ENCODE peak calls at places on chromosomes 5 and 9, in ten cellular contexts. W, C, Q, J, B, I, T, U, R and E are unnamed samples. For H3K9me2, the result is how much of the 10 kb centered on the place peaks cover.

GRCh38 chr9:126534431-126535186 is 79.1 kb upstream of the LMX1B start:
- DNase-seq in W (no peak), C (no peak), Q (peak), J (no peak), B (peak), I (no peak), T (no peak), U (peak), R (no peak), E (no peak)

GRCh38 chr9:129553277-129553676 is 67.6 kb downstream of the C9orf50 start:
- DNase-seq in W (no peak), C (no peak), Q (no peak), J (no peak), B (no peak), I (no peak), T (no peak), U (no peak), R (no peak), E (no peak)

GRCh38 chr5:94698189-94698588 is 79.7 kb downstream of the SLF1 start:
- DNase-seq in W (no peak), C (no peak), Q (peak), J (no peak), B (no peak), I (no peak), T (no peak), U (no peak), R (no peak), E (no peak)

GRCh38 chr9:90659626-90660364 is 17.2 kb upstream of the DIRAS2 start:
- DNase-seq in W (no peak), C (no peak), Q (no peak), J (no peak), B (no peak), I (peak), T (peak), U (no peak), R (no peak), E (peak)

GRCh38 chr5:115543365-115543700 is 1.2 kb downstream of the FEM1C start:
- DNase-seq in W (peak), C (no peak), Q (no peak), J (no peak), B (no peak), I (no peak), T (no peak), U (peak), R (peak), E (peak)

GRCh38 chr9:84445737-84446136 is 105.2 kb upstream of the SLC28A3 start:
- DNase-seq in W (no peak), C (no peak), Q (no peak), J (no peak), B (no peak), I (no peak), T (no peak), U (no peak), R (no peak), E (no peak)

GRCh38 chr5:148760945-148761638 is 65.3 kb upstream of the ADRB2 start:
- DNase-seq in W (no peak), C (no peak), Q (no peak), J (no peak), B (no peak), I (no peak), T (no peak), U (no peak), R (peak), E (no peak)

GRCh38 chr9:133603165-133603927 is 5.8 kb downstream of the FAM163B start:
- DNase-seq in W (no peak), C (no peak), Q (peak), J (no peak), B (no peak), I (no peak), T (no peak), U (no peak), R (no peak), E (no peak)

GRCh38 chr5:14204785-14205321 is 61.7 kb downstream of the TRIO start:
- DNase-seq in W (peak), C (no peak), Q (peak), J (peak), B (no peak), I (no peak), T (peak), U (no peak), R (no peak), E (peak)

GRCh38 chr5:125367702-125368101 is 621.3 kb upstream of the ZNF608 start:
- DNase-seq in W (no peak), C (no peak), Q (no peak), J (no peak), B (no peak), I (no peak), T (no peak), U (no peak), R (no peak), E (peak)

GRCh38 chr9:4435197-4435596 is 55.1 kb upstream of the SLC1A1 start:
- DNase-seq in W (peak), C (no peak), Q (peak), J (no peak), B (no peak), I (peak), T (no peak), U (no peak), R (no peak), E (peak)

GRCh38 chr9:128718047-128718446 is 5.9 kb downstream of the ZDHHC12 start:
- DNase-seq in W (no peak), C (no peak), Q (no peak), J (no peak), B (peak), I (no peak), T (no peak), U (no peak), R (no peak), E (no peak)

GRCh38 chr9:134814598-134815215 is 65.9 kb upstream of the FCN2 start:
- DNase-seq in W (peak), C (no peak), Q (no peak), J (no peak), B (no peak), I (no peak), T (peak), U (no peak), R (no peak), E (peak)

GRCh38 chr9:109975574-109976327 is 195.8 kb downstream of the PALM2AKAP2 start:
- DNase-seq in W (no peak), C (no peak), Q (no peak), J (no peak), B (no peak), I (no peak), T (no peak), U (no peak), R (no peak), E (peak)

GRCh38 chr5:3352711-3353110 is 242.9 kb upstream of the IRX1 start:
- DNase-seq in W (no peak), C (no peak), Q (no peak), J (no peak), B (no peak), I (no peak), T (no peak), U (no peak), R (no peak), E (no peak)

GRCh38 chr5:3349704-3350565 is 245.7 kb upstream of the IRX1 start:
- DNase-seq in W (no peak), C (no peak), Q (no peak), J (no peak), B (no peak), I (no peak), T (no peak), U (no peak), R (no peak), E (no peak)

GRCh38 chr5:3353561-3353960 is 242.1 kb upstream of the IRX1 start:
- DNase-seq in W (no peak), C (no peak), Q (no peak), J (no peak), B (no peak), I (no peak), T (no peak), U (no peak), R (no peak), E (no peak)

GRCh38 chr5:3350781-3351180 is 244.9 kb upstream of the IRX1 start:
- DNase-seq in W (no peak), C (no peak), Q (no peak), J (no peak), B (no peak), I (no peak), T (no peak), U (no peak), R (no peak), E (no peak)

DNA sequence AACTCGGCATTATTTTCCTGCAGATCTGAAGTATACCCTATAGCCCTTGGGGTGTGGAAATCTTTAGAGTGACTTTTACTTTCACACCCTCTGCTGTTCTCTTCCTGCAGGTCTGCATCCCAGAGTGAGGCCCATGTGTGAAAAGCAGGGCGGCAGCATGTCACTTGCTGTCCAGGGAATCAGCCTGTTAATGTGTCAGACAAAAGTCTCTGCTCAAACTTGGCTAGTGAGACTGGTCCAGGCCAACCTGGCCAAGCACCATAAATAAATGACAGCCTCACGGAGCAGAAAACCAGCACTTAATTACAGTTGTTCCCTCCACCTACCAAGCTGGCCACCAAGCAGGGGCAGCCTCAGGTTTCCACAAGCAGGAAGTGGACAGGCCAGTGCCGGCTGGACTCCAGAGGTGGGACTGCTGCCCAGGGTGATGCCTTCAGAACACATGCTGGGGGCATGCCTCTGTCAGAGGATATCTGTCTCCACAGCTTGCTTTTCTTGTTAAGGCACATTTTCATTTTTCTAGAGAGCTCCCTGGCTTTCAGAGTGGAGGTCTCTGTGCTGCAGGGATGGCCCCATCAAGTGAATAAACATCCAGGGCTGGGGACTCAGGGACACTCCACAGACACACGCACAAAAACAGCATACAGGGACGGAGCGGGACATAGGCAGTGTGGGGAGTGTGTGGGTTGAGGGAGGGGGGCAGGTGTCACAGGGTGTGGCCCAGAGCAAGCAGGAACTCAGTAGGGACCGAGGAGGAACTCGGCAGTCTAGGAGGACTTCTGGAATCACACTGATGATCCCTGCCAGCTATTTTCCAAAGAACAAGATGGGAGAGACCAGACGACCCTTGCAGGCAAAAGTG is 243.8 kb upstream of the IRX1 start:
- DNase-seq in W (no peak), C (no peak), Q (no peak), J (no peak), B (no peak), I (no peak), T (no peak), U (no peak), R (no peak), E (no peak)
- H3K4me3 ChIP-seq in W (no peak), C (no peak), Q (no peak), J (no peak), B (no peak), I (no peak), T (no peak), U (no peak), R (no peak), E (no peak)

GRCh38 chr5:68037541-68037940 is 178.0 kb upstream of the PIK3R1 start:
- DNase-seq in W (no peak), C (no peak), Q (no peak), J (no peak), B (no peak), I (no peak), T (no peak), U (no peak), R (no peak), E (peak)

GRCh38 chr5:68033961-68034581 is 181.5 kb upstream of the PIK3R1 start:
- DNase-seq in W (peak), C (no peak), Q (no peak), J (no peak), B (no peak), I (no peak), T (no peak), U (no peak), R (no peak), E (peak)

GRCh38 chr5:68032240-68032762 is 183.3 kb upstream of the PIK3R1 start:
- DNase-seq in W (no peak), C (no peak), Q (no peak), J (no peak), B (no peak), I (no peak), T (no peak), U (no peak), R (no peak), E (no peak)

GRCh38 chr5:68028131-68028727 is 187.3 kb upstream of the PIK3R1 start:
- DNase-seq in W (no peak), C (no peak), Q (no peak), J (no peak), B (no peak), I (no peak), T (no peak), U (no peak), R (no peak), E (peak)

DNA sequence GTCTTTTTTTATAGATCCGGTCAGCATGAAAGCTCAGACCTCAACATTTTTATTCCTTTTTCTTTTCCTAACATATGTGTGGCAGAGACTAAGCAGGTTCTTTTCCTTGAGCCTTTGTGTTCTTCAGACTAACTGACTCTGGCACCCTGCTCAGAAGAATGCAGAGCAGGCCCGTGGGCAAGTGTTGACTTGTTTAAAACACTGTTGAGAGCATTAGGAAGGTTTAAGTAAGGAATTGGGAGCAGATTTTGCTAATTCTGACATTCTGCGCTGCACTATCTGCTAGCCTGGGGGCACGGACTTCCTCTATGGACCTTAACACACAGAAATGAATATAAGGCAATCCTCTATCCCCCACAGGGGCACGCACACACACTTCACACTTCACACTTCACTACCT is 182.5 kb upstream of the PIK3R1 start:
- DNase-seq in W (no peak), C (no peak), Q (no peak), J (no peak), B (no peak), I (no peak), T (no peak), U (no peak), R (no peak), E (no peak)
- H3K9me2 ChIP-seq in W (under half), C (under half), Q (under half), J (under half), B (under half), I (under half), T (under half), U (under half), R (under half), E (under half)

GRCh38 chr5:58454025-58454424 is 5.9 kb downstream of the PLK2 start:
- DNase-seq in W (no peak), C (no peak), Q (no peak), J (no peak), B (no peak), I (no peak), T (no peak), U (no peak), R (no peak), E (no peak)
- H3K4me3 ChIP-seq in W (no peak), C (no peak), Q (no peak), J (no peak), B (peak), I (peak), T (peak), U (no peak), R (no peak), E (no peak)

GRCh38 chr9:27369591-27369990 is 72.6 kb upstream of the EQTN start:
- DNase-seq in W (no peak), C (no peak), Q (peak), J (no peak), B (no peak), I (no peak), T (no peak), U (peak), R (no peak), E (no peak)

GRCh38 chr9:27365977-27366376 is 69.0 kb upstream of the EQTN start:
- DNase-seq in W (no peak), C (no peak), Q (no peak), J (no peak), B (no peak), I (no peak), T (no peak), U (no peak), R (peak), E (no peak)

GRCh38 chr9:27367922-27368316 is 71.0 kb upstream of the EQTN start:
- DNase-seq in W (no peak), C (no peak), Q (no peak), J (no peak), B (no peak), I (no peak), T (no peak), U (no peak), R (no peak), E (no peak)

GRCh38 chr9:27368317-27368985 is 71.5 kb upstream of the EQTN start:
- DNase-seq in W (peak), C (no peak), Q (no peak), J (no peak), B (no peak), I (no peak), T (no peak), U (no peak), R (no peak), E (peak)

DNA sequence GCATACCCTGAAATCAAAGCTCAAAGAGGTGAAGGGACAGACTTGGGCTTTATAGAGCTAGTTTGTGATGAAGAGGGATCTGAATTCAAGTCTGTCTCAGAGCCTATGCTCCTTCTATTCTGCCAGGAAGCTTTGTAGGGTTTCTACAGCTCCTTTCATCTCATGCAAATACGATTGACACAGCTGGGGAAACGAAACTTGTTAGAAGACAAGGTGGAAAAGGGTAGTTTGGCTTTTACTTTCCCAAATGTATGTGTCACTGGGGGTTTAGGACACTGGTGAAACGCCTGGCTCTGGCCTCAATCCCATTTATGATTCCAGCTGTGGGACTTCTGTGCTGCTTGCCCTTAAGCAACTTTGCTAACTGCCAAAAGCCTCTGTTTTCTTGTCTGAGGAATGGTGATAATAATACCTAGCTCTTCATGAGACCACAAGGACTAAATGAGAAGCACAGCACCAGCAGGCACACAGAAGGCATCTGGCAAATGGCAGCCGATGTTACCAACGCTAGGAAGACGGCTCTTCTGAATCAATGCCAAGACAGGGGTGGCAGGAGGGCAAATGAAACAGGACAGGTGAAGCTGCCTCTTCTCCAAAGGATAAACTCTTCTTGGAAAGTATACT is 70.3 kb upstream of the EQTN start:
- DNase-seq in W (no peak), C (no peak), Q (peak), J (peak), B (no peak), I (no peak), T (no peak), U (peak), R (peak), E (no peak)
- H3K9me2 ChIP-seq in W (under half), C (under half), Q (under half), J (under half), B (under half), I (under half), T (under half), U (under half), R (under half), E (under half)

GRCh38 chr5:1930880-1931589 is 48.3 kb upstream of the IRX4 start:
- DNase-seq in W (peak), C (no peak), Q (peak), J (no peak), B (peak), I (no peak), T (no peak), U (no peak), R (no peak), E (peak)

GRCh38 chr5:1929108-1929991 is 46.6 kb upstream of the IRX4 start:
- DNase-seq in W (no peak), C (no peak), Q (no peak), J (no peak), B (no peak), I (no peak), T (no peak), U (no peak), R (no peak), E (no peak)

GRCh38 chr5:1931590-1932138 is 48.9 kb upstream of the IRX4 start:
- DNase-seq in W (peak), C (no peak), Q (peak), J (no peak), B (no peak), I (no peak), T (no peak), U (no peak), R (no peak), E (no peak)

GRCh38 chr5:1933364-1934055 is 50.8 kb upstream of the IRX4 start:
- DNase-seq in W (no peak), C (peak), Q (no peak), J (no peak), B (no peak), I (no peak), T (no peak), U (no peak), R (no peak), E (no peak)

GRCh38 chr5:1930501-1930879 is 47.8 kb upstream of the IRX4 start:
- DNase-seq in W (no peak), C (no peak), Q (peak), J (no peak), B (no peak), I (no peak), T (no peak), U (no peak), R (no peak), E (no peak)
- H3K4me3 ChIP-seq in W (peak), C (no peak), Q (peak), J (no peak), B (no peak), I (no peak), T (no peak), U (no peak), R (no peak), E (no peak)

GRCh38 chr5:132095077-132095744 is 21.6 kb downstream of the CSF2 start:
- DNase-seq in W (no peak), C (no peak), Q (no peak), J (no peak), B (no peak), I (no peak), T (no peak), U (no peak), R (no peak), E (no peak)
- H3K9me2 ChIP-seq in W (under half), C (under half), Q (under half), J (under half), B (under half), I (under half), T (under half), U (under half), R (under half), E (under half)

GRCh38 chr5:178435321-178436238 is 154.6 kb downstream of the COL23A1 start:
- DNase-seq in W (no peak), C (no peak), Q (no peak), J (no peak), B (no peak), I (no peak), T (no peak), U (no peak), R (no peak), E (no peak)
- H3K4me3 ChIP-seq in W (no peak), C (no peak), Q (no peak), J (no peak), B (no peak), I (no peak), T (no peak), U (no peak), R (no peak), E (no peak)

GRCh38 chr9:65426231-65426630 is 141.2 kb upstream of the FOXD4L5 start:
- DNase-seq in W (no peak), C (no peak), Q (no peak), J (no peak), B (no peak), I (no peak), T (no peak), U (no peak), R (no peak), E (no peak)
- H3K9me2 ChIP-seq in W (under half), C (under half), Q (under half), J (under half), B (under half), I (under half), T (under half), U (under half), R (under half), E (under half)